ENCODE peak calls at places on chromosomes 4 and X, in ten cellular contexts. Q is amniotic stem cell; J is effector memory CD8-positive, alpha-beta T cell; K is neuronal stem cell; D is activated naive CD4-positive, alpha-beta T cell; W is activated CD4-positive, alpha-beta T cell treated with anti-CD3 and anti-CD28 coated beads, Interleukin-2, amount 50 U/mL, for 48 hours; H is SW480; R is nephron progenitor cell; X is AG20443; Z is stimulated activated CD8-positive, alpha-beta memory T cell treated with anti-CD3 and anti-CD28 coated beads, Interleukin-4, amount 100 ng/mL, for 24 hours. V is an unnamed sample.

GRCh38 chr4:145011636-145012035 is 86.4 kb downstream of the ANAPC10 start:
- DNase-seq in H (no peak), K (no peak), Z (no peak), Q (no peak), D (no peak), R (no peak), J (no peak), W (no peak), X (no peak), V (peak)

GRCh38 chr4:40721730-40722171 is 28.0 kb upstream of the NSUN7 start:
- DNase-seq in J (no peak), X (no peak), Q (no peak), R (no peak), K (no peak), Z (no peak), W (peak), H (no peak), D (no peak), V (no peak)

GRCh38 chr4:79467246-79467932 is 59.4 kb upstream of the GK2 start:
- DNase-seq in Q (no peak), J (no peak), H (no peak), Z (no peak), K (no peak), D (no peak), X (no peak), R (no peak), W (no peak), V (no peak)

GRCh38 chrX:47643926-47644325 is 6.4 kb downstream of the ELK1 start:
- DNase-seq in X (peak), D (no peak), K (no peak), Z (no peak), Q (no peak), W (no peak), H (no peak), J (no peak), R (no peak), V (peak)

GRCh38 chr4:3868146-3868840 is 102.1 kb downstream of the ADRA2C start:
- DNase-seq in J (no peak), Q (no peak), X (no peak), W (no peak), Z (no peak), H (no peak), D (no peak), K (peak), R (peak), V (peak)

GRCh38 chr4:38119663-38120374 is 159.6 kb downstream of the PTTG2 start:
- DNase-seq in H (no peak), K (no peak), X (peak), R (peak), W (no peak), Q (peak), Z (no peak), D (no peak), J (no peak), V (peak)

GRCh38 chr4:74671074-74671698 is 123.1 kb downstream of the BTC start:
- DNase-seq in R (peak), K (peak), J (peak), D (peak), X (peak), W (peak), H (peak), Q (peak), Z (peak), V (peak)

GRCh38 chr4:83852085-83852451 is 316.2 kb downstream of the GPAT3 start:
- DNase-seq in H (no peak), W (no peak), R (no peak), X (peak), D (no peak), Z (no peak), Q (peak), J (no peak), K (no peak), V (no peak)

GRCh38 chr4:165096776-165097175 is 15.9 kb downstream of the TMEM192 start:
- DNase-seq in J (no peak), W (no peak), D (no peak), K (peak), Q (no peak), Z (no peak), H (peak), R (no peak), X (peak), V (peak)

GRCh38 chrX:31279359-31279758 is 207.5 kb upstream of the FTHL17 start:
- DNase-seq in Z (no peak), W (no peak), Q (no peak), X (peak), D (no peak), K (no peak), R (no peak), J (no peak), H (no peak), V (peak)

GRCh38 chr4:48073567-48074103 is 57.1 kb downstream of the NIPAL1 start:
- DNase-seq in D (no peak), J (no peak), Z (no peak), K (no peak), Q (no peak), R (no peak), H (no peak), W (no peak), X (no peak), V (no peak)

GRCh38 chr4:116099596-116099995 is 985.8 kb downstream of the TRAM1L1 start:
- DNase-seq in W (no peak), X (no peak), R (no peak), Q (no peak), K (no peak), D (no peak), J (no peak), Z (no peak), H (no peak), V (no peak)

GRCh38 chr4:8608714-8609391 is 16.3 kb downstream of the CPZ start:
- DNase-seq in K (no peak), H (no peak), W (no peak), X (no peak), D (no peak), R (no peak), Z (no peak), J (no peak), Q (no peak), V (no peak)

GRCh38 chr4:144592264-144592663 is 53.7 kb upstream of the HHIP start:
- DNase-seq in X (no peak), W (no peak), Q (no peak), K (no peak), Z (no peak), J (no peak), H (no peak), R (no peak), D (no peak), V (no peak)

GRCh38 chrX:154457491-154458115 is 478 bp upstream of the PLXNA3 start:
- DNase-seq in X (peak), K (no peak), Q (no peak), Z (no peak), D (no peak), J (peak), R (peak), H (peak), W (peak), V (peak)

GRCh38 chr4:64777286-64777685 is 368.0 kb upstream of the TECRL start:
- DNase-seq in K (no peak), X (no peak), W (no peak), H (no peak), Q (no peak), R (no peak), J (no peak), Z (no peak), D (no peak), V (no peak)

GRCh38 chr4:124459922-124460301 is 252.6 kb downstream of the ANKRD50 start:
- DNase-seq in X (no peak), K (peak), J (no peak), H (no peak), D (no peak), Q (no peak), R (no peak), W (no peak), Z (no peak), V (peak)

GRCh38 chr4:120918788-120919187 is 3.7 kb downstream of the PRDM5 start:
- DNase-seq in W (no peak), H (no peak), D (no peak), K (no peak), X (peak), R (no peak), Z (no peak), J (no peak), Q (no peak), V (no peak)

GRCh38 chr4:168724960-168725359 is 228.1 kb downstream of the PALLD start:
- DNase-seq in W (no peak), R (no peak), J (no peak), K (no peak), X (no peak), Q (no peak), H (no peak), D (no peak), Z (no peak), V (no peak)

GRCh38 chr4:152937535-152938236 is 1.6 kb downstream of the FHDC1 start:
- DNase-seq in K (peak), W (peak), J (no peak), X (peak), Z (no peak), Q (no peak), D (no peak), R (peak), H (peak), V (peak)

GRCh38 chr4:24912252-24913098 is at the start of gene CCDC149:
- DNase-seq in X (peak), Q (peak), K (peak), W (no peak), R (peak), D (no peak), H (peak), Z (no peak), J (no peak), V (peak)

GRCh38 chr4:173121044-173121685 is 47.4 kb upstream of the GALNT7 start:
- DNase-seq in Q (no peak), Z (no peak), X (peak), H (peak), W (no peak), J (no peak), D (no peak), R (no peak), K (no peak), V (peak)

GRCh38 chrX:54029543-54030143 is 14.6 kb downstream of the PHF8 start:
- DNase-seq in Z (no peak), X (no peak), Q (no peak), J (no peak), R (no peak), K (no peak), D (no peak), W (no peak), H (no peak), V (no peak)